ENCODE peak calls at places on chromosome 5, in nine cellular contexts. M is activated T-helper 1 cell treated with Interleukin-2 at 50 U/mL for 16 hours, O is GM23248, B is neural crest cell, L is foreskin fibroblast, G is colonic mucosa, J is hepatocyte, S is mesendoderm, X is G401. E is an unnamed sample.

GRCh38 chr5:10565785-10566506 is 2.1 kb downstream of the ANKRD33B start:
- DNase-seq in M (no peak), O (peak), B (no peak), L (peak), G (no peak), J (no peak), S (no peak), X (no peak), E (no peak)

GRCh38 chr5:159764283-159764927 is 151.9 kb upstream of the ADRA1B start:
- DNase-seq in M (no peak), O (peak), B (no peak), L (peak), G (no peak), J (peak), S (peak), X (no peak), E (no peak)

GRCh38 chr5:140351609-140352334 is 5.4 kb upstream of the HBEGF start:
- DNase-seq in M (no peak), O (peak), B (peak), L (peak), G (peak), J (peak), S (peak), X (peak), E (no peak)

GRCh38 chr5:75260708-75261107 is 24.0 kb upstream of the ANKRD31 start:
- DNase-seq in M (no peak), O (no peak), B (no peak), L (no peak), G (peak), J (peak), S (no peak), X (no peak), E (no peak)

GRCh38 chr5:72509401-72509800 is 2.2 kb upstream of the ZNF366 start:
- DNase-seq in M (no peak), O (peak), B (no peak), L (no peak), G (no peak), J (no peak), S (no peak), X (peak), E (no peak)

GRCh38 chr5:107487056-107487461 is 183.7 kb downstream of the EFNA5 start:
- DNase-seq in M (no peak), O (peak), B (no peak), L (peak), G (no peak), J (no peak), S (no peak), X (no peak), E (peak)

GRCh38 chr5:138330813-138331448 is 673 bp downstream of the CDC25C start:
- DNase-seq in M (no peak), O (peak), B (no peak), L (peak), G (no peak), J (no peak), S (peak), X (no peak), E (no peak)

GRCh38 chr5:170278611-170279500 is 18.7 kb downstream of the LCP2 start:
- DNase-seq in M (peak), O (no peak), B (no peak), L (no peak), G (peak), J (no peak), S (peak), X (no peak), E (peak)

GRCh38 chr5:8685704-8686103 is 816.8 kb downstream of the MTRR start:
- DNase-seq in M (no peak), O (no peak), B (no peak), L (no peak), G (no peak), J (peak), S (peak), X (peak), E (no peak)

E was measured in SIG-M5.